ENCODE peak calls at places on chromosomes 12 and 14, in four cellular contexts. One of them, this sample, is unnamed.
A peak's percentile ranks its signal among the peaks of the same experiment; 100 is the strongest.

GRCh38 chr14:95162641-95163040 is 5.3 kb upstream of the DICER1 start:
- DNase-seq in DND-41: no peak
- DNase-seq in heart left ventricle: no peak
- DNase-seq in kidney: no peak
- DNase-seq in this sample: no peak

GRCh38 chr12:5794156-5794555 is 150.9 kb downstream of the ANO2 start:
- DNase-seq in kidney: no peak
- DNase-seq in heart left ventricle: no peak
- DNase-seq in DND-41: no peak
- DNase-seq in this sample: no peak

GRCh38 chr14:52694761-52695480 is 437 bp downstream of the ERO1A start:
- DNase-seq in kidney: no peak
- DNase-seq in DND-41: peak; percentile 77
- DNase-seq in heart left ventricle: peak; percentile 74
- DNase-seq in this sample: peak; percentile 81

GRCh38 chr12:122886851-122887816 is 8.8 kb downstream of the VPS37B start:
- DNase-seq in kidney: no peak
- DNase-seq in DND-41: peak; percentile 78
- DNase-seq in heart left ventricle: no peak
- DNase-seq in this sample: peak; percentile 90

GRCh38 chr12:1970331-1970900 is 33.8 kb downstream of the DCP1B start:
- DNase-seq in DND-41: no peak
- DNase-seq in heart left ventricle: no peak
- DNase-seq in kidney: no peak
- DNase-seq in this sample: no peak

GRCh38 chr14:78721756-78722455 is 551.7 kb downstream of the NRXN3 start:
- DNase-seq in kidney: no peak
- DNase-seq in heart left ventricle: no peak
- DNase-seq in DND-41: no peak
- DNase-seq in this sample: no peak

GRCh38 chr14:75832621-75833297 is 149.0 kb downstream of the TGFB3 start:
- DNase-seq in kidney: no peak
- DNase-seq in DND-41: no peak
- DNase-seq in heart left ventricle: no peak
- DNase-seq in this sample: no peak

GRCh38 chr14:44309336-44309735 is 197.7 kb downstream of the FSCB start:
- DNase-seq in kidney: no peak
- DNase-seq in heart left ventricle: no peak
- DNase-seq in DND-41: no peak
- DNase-seq in this sample: no peak

GRCh38 chr12:95661360-95661759 is 110.1 kb upstream of the USP44 start:
- DNase-seq in heart left ventricle: no peak
- DNase-seq in kidney: no peak
- DNase-seq in DND-41: no peak
- DNase-seq in this sample: no peak

GRCh38 chr14:60724080-60724618 is at the start of gene SIX4:
- DNase-seq in kidney: peak; percentile 82
- DNase-seq in heart left ventricle: peak; percentile 67
- DNase-seq in DND-41: no peak
- DNase-seq in this sample: peak; percentile 51

GRCh38 chr14:91090733-91091132 is 23.1 kb upstream of the DGLUCY start:
- DNase-seq in heart left ventricle: no peak
- DNase-seq in kidney: no peak
- DNase-seq in DND-41: no peak
- DNase-seq in this sample: no peak

GRCh38 chr12:69225251-69225910 is 14.0 kb upstream of the CPSF6 start:
- DNase-seq in DND-41: no peak
- DNase-seq in heart left ventricle: no peak
- DNase-seq in kidney: no peak
- DNase-seq in this sample: no peak

GRCh38 chr12:41512531-41512930 is 324.4 kb downstream of the PDZRN4 start:
- DNase-seq in heart left ventricle: no peak
- DNase-seq in kidney: no peak
- DNase-seq in DND-41: no peak
- DNase-seq in this sample: no peak

GRCh38 chr12:53299454-53300180 is at the start of gene MYG1:
- DNase-seq in DND-41: peak; percentile 93
- DNase-seq in kidney: peak; percentile 96
- DNase-seq in heart left ventricle: peak; percentile 92
- DNase-seq in this sample: peak; percentile 89
- TF ChIP-seq CTCF in DND-41: peak; percentile 37
- TF ChIP-seq CTCF in kidney: no peak
- TF ChIP-seq CTCF in heart left ventricle: peak; percentile 41
- TF ChIP-seq CTCF in this sample: no peak

GRCh38 chr12:13000935-13001724 is 1.1 kb upstream of the HEBP1 start:
- DNase-seq in heart left ventricle: peak; percentile 77
- DNase-seq in DND-41: no peak
- DNase-seq in kidney: peak; percentile 86
- DNase-seq in this sample: peak; percentile 48
- TF ChIP-seq CTCF in heart left ventricle: peak; percentile 66
- TF ChIP-seq CTCF in DND-41: no peak
- TF ChIP-seq CTCF in kidney: no peak
- TF ChIP-seq CTCF in this sample: peak; percentile 27

DNA sequence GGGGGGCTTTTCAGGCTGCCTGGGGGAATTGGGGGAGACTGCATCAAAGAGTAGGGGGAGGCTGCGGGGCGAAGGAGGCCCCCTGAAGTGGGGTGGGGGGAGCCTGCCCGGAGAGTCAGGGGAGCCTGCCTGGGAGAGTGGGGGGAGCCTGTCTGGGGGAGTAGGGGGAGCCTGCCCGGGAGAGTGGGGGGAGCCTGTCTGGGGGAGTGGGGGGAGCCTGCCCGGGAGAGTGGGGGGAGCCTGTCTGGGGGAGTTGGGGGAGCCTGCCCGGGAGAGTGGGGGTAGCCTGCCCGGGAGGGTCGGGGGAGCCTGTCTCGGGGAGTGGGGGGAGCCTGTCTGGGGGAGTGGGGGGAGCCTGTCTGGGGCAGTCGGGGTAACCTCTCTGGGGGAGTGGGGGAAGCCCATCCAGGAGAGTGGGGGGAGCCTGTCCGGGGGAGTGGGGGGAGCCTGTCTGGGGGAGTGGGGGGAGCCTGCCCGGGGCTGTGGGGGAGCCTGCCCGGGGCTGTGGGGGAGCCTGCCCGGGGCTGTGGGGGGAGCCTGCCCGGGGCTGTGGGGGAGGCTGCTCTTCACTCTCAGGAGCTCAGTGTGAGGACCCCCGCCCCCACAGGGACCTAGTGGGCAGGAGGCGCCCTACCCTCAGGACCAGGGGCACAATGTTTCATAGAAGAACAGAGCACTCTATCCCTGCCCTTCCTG is 6.5 kb upstream of the DEGS2 start:
- DNase-seq in heart left ventricle: no peak
- DNase-seq in DND-41: no peak
- DNase-seq in kidney: no peak
- DNase-seq in this sample: no peak
- TF ChIP-seq CTCF in heart left ventricle: no peak
- TF ChIP-seq CTCF in DND-41: no peak
- TF ChIP-seq CTCF in kidney: no peak
- TF ChIP-seq CTCF in this sample: no peak

DNA sequence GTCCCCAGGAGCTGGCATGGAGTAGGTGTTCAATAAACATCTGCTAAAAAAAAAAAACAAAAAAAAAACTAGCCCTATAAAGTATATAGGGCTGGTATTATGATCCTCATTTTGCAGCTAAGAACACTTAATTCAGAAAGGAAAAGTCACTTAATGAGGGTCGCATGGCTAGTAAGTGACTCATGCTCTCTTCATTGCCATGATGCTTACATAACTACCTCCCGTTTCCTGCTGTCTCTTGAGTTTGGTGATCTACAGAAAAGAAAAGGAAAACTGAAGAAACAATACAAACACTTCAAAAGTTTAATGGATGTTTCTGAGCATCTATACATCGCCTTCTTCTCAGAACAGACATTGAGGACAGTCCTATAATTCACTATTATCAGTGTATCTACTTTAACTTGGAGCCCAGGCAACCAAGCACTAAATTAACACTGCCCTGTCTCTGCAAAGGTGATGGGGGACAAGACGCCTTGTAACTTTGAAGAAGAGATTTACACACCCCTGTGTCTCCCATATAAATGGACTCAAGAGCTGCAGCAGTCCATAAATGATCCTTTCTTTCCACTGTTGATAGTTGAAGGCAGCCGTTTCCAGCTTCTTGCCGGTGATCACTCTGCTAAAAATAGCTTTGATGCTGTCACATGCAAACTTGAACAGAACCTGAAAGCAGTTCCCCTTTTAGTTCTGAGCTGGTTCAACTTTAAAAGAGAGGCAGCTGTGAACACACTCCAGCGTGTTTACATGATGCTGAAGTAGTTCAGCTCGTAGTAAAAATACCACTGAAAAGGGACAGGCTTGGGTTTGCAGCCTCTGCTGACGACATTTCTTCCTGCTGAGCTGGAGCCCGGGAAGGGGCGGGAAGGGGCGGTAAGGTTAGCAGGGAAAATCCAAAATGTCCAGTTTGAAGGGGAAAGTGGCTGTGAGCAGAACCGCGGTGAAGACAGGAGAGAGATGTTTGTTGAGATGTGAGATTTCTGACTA is 113.3 kb downstream of the FOXN3 start:
- DNase-seq in heart left ventricle: no peak
- DNase-seq in DND-41: no peak
- DNase-seq in kidney: peak; percentile 86
- DNase-seq in this sample: peak; percentile 21
- TF ChIP-seq CTCF in heart left ventricle: no peak
- TF ChIP-seq CTCF in DND-41: no peak
- TF ChIP-seq CTCF in kidney: no peak
- TF ChIP-seq CTCF in this sample: no peak

GRCh38 chr12:117882603-117883184 is 86.1 kb downstream of the KSR2 start:
- DNase-seq in DND-41: no peak
- DNase-seq in kidney: no peak
- DNase-seq in heart left ventricle: no peak
- DNase-seq in this sample: no peak

GRCh38 chr12:117881517-117881916 is 87.3 kb downstream of the KSR2 start:
- DNase-seq in kidney: no peak
- DNase-seq in heart left ventricle: no peak
- DNase-seq in DND-41: no peak
- DNase-seq in this sample: no peak

GRCh38 chr12:117884161-117884560 is 84.6 kb downstream of the KSR2 start:
- DNase-seq in DND-41: no peak
- DNase-seq in kidney: no peak
- DNase-seq in heart left ventricle: no peak
- DNase-seq in this sample: no peak

GRCh38 chr12:117885211-117885610 is 83.6 kb downstream of the KSR2 start:
- DNase-seq in heart left ventricle: no peak
- DNase-seq in kidney: no peak
- DNase-seq in DND-41: no peak
- DNase-seq in this sample: no peak

GRCh38 chr12:117882181-117882580 is 86.6 kb downstream of the KSR2 start:
- DNase-seq in DND-41: no peak
- DNase-seq in kidney: no peak
- DNase-seq in heart left ventricle: no peak
- DNase-seq in this sample: no peak
- TF ChIP-seq CTCF in DND-41: no peak
- TF ChIP-seq CTCF in kidney: no peak
- TF ChIP-seq CTCF in heart left ventricle: no peak
- TF ChIP-seq CTCF in this sample: no peak

DNA sequence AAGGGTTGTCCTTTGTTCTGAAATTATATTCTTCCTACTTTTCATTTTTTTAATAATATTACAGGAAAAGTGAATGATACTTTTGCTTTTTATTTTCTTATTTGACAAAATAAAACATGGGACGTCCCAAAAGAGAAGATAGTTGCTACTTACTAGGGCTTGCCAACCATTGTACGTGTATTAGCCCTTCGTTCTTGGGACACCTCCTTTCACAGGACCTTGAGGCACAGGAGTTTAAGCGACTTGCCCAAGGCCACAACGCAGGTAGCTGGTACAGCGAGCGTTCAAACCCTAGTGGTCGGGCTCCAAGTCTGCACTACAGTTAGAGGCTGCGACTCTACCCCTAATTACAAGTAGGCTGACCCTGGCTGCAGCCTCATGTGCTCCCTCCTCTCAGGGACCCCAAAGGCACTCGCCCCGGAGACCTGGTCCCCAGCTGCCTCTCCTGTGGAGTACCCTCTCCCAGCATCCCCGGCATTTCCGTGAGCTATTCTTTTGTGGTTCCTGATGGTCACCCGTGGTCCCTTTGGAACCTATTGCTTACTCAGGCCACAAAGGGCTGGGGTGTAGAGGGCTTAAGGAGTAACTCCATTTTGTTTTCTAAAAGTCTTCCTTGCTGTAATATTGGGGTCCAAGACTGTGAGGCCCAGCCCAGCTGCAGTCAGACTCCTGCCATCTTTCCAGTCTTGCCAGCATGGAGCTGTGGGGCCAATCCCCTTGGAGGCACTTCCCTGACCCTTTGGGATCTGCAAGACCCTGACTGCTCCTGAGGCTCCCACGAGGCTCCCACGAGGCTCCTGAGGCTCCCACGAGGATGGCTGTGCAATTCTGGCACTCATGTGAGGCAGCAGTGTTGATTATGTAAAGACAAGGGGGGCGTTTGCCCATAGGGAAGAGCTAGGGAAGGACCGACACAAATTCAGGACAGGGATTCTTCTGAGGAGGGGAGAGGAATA is 49.7 kb downstream of the IQSEC3 start:
- DNase-seq in heart left ventricle: no peak
- DNase-seq in DND-41: no peak
- DNase-seq in kidney: no peak
- DNase-seq in this sample: no peak
- TF ChIP-seq CTCF in heart left ventricle: no peak
- TF ChIP-seq CTCF in DND-41: no peak
- TF ChIP-seq CTCF in kidney: no peak
- TF ChIP-seq CTCF in this sample: no peak

DNA sequence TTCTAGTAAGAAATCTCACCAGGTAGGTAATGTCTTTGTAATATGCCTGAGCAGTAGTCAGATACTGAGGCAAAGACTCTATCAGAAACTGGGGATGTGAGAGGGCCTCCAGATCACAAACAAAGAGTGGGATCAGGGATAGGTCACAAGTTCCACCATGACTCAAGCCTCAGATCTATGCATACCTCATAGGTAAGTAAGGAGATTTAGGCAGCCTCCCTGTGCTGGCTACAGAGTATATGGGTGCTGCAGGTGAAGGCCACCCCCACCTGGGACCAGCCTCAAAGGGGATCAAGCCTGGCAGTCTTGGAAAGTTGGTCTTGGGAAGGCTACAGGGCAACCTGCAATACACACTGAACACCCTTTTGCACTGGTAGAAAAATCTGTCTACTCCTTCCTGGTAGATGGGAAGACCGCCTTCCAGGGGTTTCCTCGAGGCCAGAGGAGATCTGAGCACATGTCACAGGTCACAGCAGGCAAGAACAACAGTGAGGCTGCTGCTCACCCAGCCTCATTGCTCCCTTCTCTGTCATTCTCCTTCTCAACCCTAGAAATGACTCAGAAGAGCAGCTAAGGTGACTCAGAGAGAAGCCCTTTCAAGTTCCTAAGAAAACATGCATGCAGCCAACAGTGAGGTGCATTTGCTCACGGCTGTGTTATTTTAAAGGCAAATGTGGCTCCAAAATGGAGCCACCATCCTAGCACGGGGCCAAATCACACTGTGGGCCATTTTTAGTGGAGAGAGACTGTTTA is 143.4 kb upstream of the CDKN3 start:
- DNase-seq in DND-41: no peak
- DNase-seq in heart left ventricle: no peak
- DNase-seq in kidney: no peak
- DNase-seq in this sample: peak; percentile 20
- TF ChIP-seq CTCF in DND-41: no peak
- TF ChIP-seq CTCF in heart left ventricle: no peak
- TF ChIP-seq CTCF in kidney: no peak
- TF ChIP-seq CTCF in this sample: no peak